ENCODE peak calls at places on chromosomes 7 and 10, in nine cellular contexts. D is prostate gland, B is BE2C, L is ovary, J is neural progenitor cell, Q is tibial artery, K is Peyer's patch, R is heart left ventricle, E is GM23338. G is an unnamed sample.

GRCh38 chr10:37732685-37733084 is 124.7 kb downstream of the ZNF248 start:
- DNase-seq in D (no peak), B (no peak), L (no peak), J (no peak), Q (no peak), K (no peak), R (no peak), E (no peak), G (no peak)

GRCh38 chr7:33062023-33062781 is at the start of gene NT5C3A:
- DNase-seq in D (peak; percentile 20), B (peak; percentile 41), L (no peak), J (peak; percentile 71), Q (peak; percentile 64), K (peak; percentile 35), R (peak; percentile 76), E (peak; percentile 64), G (peak; percentile 79)

GRCh38 chr7:117399820-117400422 is 27.4 kb downstream of the ASZ1 start:
- DNase-seq in D (no peak), B (no peak), L (no peak), J (no peak), Q (no peak), K (no peak), R (no peak), E (no peak), G (no peak)

GRCh38 chr10:299512-299911 is 164.3 kb downstream of the ZMYND11 start:
- DNase-seq in D (no peak), B (no peak), L (no peak), J (no peak), Q (no peak), K (no peak), R (no peak), E (no peak), G (no peak)

GRCh38 chr10:58409956-58410610 is 24.9 kb downstream of the TFAM start:
- DNase-seq in D (no peak), B (no peak), L (no peak), J (no peak), Q (no peak), K (no peak), R (no peak), E (no peak), G (no peak)

GRCh38 chr7:132317856-132318255 is 258.4 kb downstream of the PLXNA4 start:
- DNase-seq in D (no peak), B (no peak), L (no peak), J (no peak), Q (no peak), K (no peak), R (no peak), E (no peak), G (no peak)

GRCh38 chr7:92987095-92987494 is 130.7 kb downstream of the SAMD9 start:
- DNase-seq in D (no peak), B (no peak), L (no peak), J (no peak), Q (no peak), K (no peak), R (no peak), E (no peak), G (no peak)

GRCh38 chr7:105788356-105788755 is 88.0 kb downstream of the ATXN7L1 start:
- DNase-seq in D (no peak), B (no peak), L (no peak), J (no peak), Q (no peak), K (no peak), R (no peak), E (peak; percentile 10), G (no peak)

GRCh38 chr7:36058020-36058592 is 94.9 kb upstream of the EEPD1 start:
- DNase-seq in D (no peak), B (no peak), L (no peak), J (no peak), Q (peak; percentile 55), K (no peak), R (no peak), E (no peak), G (no peak)

GRCh38 chr10:35657621-35658020 is 15.5 kb upstream of the FZD8 start:
- DNase-seq in D (no peak), B (no peak), L (no peak), J (no peak), Q (no peak), K (no peak), R (no peak), E (peak; percentile 30), G (no peak)

GRCh38 chr7:48154792-48155413 is 16.4 kb upstream of the ABCA13 start:
- DNase-seq in D (no peak), B (peak; percentile 49), L (no peak), J (peak; percentile 31), Q (no peak), K (no peak), R (no peak), E (peak; percentile 57), G (no peak)

GRCh38 chr10:77643795-77644468 is 6.3 kb upstream of the KCNMA1 start:
- DNase-seq in D (peak; percentile 23), B (peak; percentile 53), L (peak; percentile 38), J (peak; percentile 78), Q (no peak), K (no peak), R (no peak), E (peak; percentile 90), G (no peak)

GRCh38 chr10:24849537-24850299 is 102.7 kb downstream of the PRTFDC1 start:
- DNase-seq in D (no peak), B (no peak), L (no peak), J (peak; percentile 38), Q (no peak), K (no peak), R (no peak), E (peak; percentile 17), G (no peak)

GRCh38 chr10:100485336-100485735 is 22.5 kb downstream of the WNT8B start:
- DNase-seq in D (no peak), B (no peak), L (no peak), J (peak; percentile 88), Q (no peak), K (no peak), R (no peak), E (peak; percentile 43), G (no peak)

GRCh38 chr10:100485841-100486495 is 23.2 kb downstream of the WNT8B start:
- DNase-seq in D (no peak), B (no peak), L (no peak), J (peak; percentile 95), Q (no peak), K (no peak), R (no peak), E (peak; percentile 66), G (no peak)

GRCh38 chr10:100482834-100483185 is 20.0 kb downstream of the WNT8B start:
- DNase-seq in D (no peak), B (no peak), L (no peak), J (no peak), Q (no peak), K (no peak), R (no peak), E (no peak), G (no peak)

GRCh38 chr10:100482181-100482833 is 19.5 kb downstream of the WNT8B start:
- DNase-seq in D (peak; percentile 66), B (peak; percentile 74), L (peak; percentile 67), J (peak; percentile 89), Q (peak; percentile 79), K (peak; percentile 51), R (peak; percentile 84), E (peak; percentile 89), G (peak; percentile 84)

GRCh38 chr10:100483876-100484666 is 21.3 kb downstream of the WNT8B start:
- DNase-seq in D (no peak), B (no peak), L (no peak), J (no peak), Q (no peak), K (no peak), R (no peak), E (no peak), G (no peak)
- H3K27me3 ChIP-seq in D (no peaks in the 10 kb centered on the region), B (peaks cover 35% of the 10 kb centered on the region), L (no peaks in the 10 kb centered on the region), J (peaks cover 83% of the 10 kb centered on the region), Q (peaks cover 21% of the 10 kb centered on the region), K (no peaks in the 10 kb centered on the region), R (peaks cover 11% of the 10 kb centered on the region), E (peaks cover 92% of the 10 kb centered on the region), G (peaks cover 31% of the 10 kb centered on the region)

DNA sequence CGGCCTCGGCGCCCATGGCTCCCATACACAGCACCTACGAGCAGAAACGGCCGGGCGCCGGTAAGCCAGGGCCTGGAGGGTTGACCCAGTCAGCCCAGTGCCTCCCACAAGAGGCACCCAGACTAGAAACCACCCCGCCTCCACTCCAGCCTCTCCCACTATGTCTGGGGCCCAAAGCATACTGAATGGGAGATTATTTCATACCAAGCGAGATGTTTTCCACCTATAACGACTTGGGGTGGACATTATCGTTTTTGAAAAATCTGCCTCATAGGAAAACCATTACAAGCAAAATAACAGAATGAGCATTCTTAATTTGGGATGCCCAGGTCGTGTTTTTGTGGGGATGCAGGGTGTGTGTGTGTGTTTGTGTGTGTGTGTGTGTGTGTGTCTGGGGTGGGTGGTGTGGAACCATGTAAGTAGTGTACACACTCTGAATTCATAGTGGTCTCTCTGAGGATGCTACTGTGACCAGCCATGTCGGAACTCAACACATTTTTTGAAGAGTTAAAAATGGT is 1.6 kb downstream of the HOXA6 start:
- DNase-seq in D (no peak), B (no peak), L (no peak), J (no peak), Q (no peak), K (no peak), R (peak; percentile 45), E (no peak), G (no peak)
- H3K27me3 ChIP-seq in D (no peaks in the 10 kb centered on the region), B (peaks cover 100% of the 10 kb centered on the region), L (no peaks in the 10 kb centered on the region), J (peaks cover 100% of the 10 kb centered on the region), Q (no peaks in the 10 kb centered on the region), K (no peaks in the 10 kb centered on the region), R (peaks cover 96% of the 10 kb centered on the region), E (peaks cover 100% of the 10 kb centered on the region), G (peaks cover 4% of the 10 kb centered on the region)

DNA sequence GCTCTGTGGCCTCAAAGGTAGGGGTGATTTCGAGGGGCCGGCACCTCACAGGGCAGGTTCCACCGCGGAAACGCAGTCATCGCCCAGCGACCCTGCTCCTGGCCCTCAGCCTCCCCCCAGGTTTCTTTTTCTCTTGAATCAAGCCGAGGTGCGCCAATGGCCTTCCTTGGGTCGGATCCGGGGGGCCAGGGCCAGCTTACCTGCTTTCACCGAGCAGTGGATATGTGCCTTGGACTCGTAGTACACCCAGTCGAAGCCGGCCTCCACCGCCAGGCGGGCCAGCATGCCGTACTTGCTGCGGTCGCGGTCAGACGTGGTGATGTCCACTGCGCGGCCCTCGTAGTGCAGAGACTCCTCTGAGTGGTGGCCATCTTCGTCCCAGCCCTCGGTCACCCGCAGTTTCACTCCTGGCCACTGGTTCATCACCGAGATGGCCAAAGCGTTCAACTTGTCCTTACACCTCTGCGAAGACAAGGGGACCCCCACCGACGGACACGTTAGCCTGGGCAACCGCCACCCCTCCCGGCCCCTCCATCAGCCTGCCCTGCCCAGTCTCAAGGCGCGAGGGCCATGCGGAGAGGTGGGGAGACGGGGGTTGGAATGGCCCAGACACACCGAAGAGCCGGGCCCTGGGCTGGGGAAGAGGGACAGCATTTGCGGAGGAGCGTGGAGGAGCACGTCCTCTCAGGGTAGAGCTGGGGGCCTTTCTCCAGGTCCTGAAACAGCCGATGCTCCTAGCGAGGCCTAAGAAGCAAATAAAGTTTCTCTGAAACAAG is 6.0 kb downstream of the SHH start:
- DNase-seq in D (no peak), B (no peak), L (no peak), J (peak; percentile 61), Q (no peak), K (no peak), R (peak; percentile 49), E (peak; percentile 29), G (no peak)
- H3K27me3 ChIP-seq in D (peaks cover 18% of the 10 kb centered on the region), B (peaks cover 92% of the 10 kb centered on the region), L (peaks cover 5% of the 10 kb centered on the region), J (peaks cover 100% of the 10 kb centered on the region), Q (peaks cover 98% of the 10 kb centered on the region), K (no peaks in the 10 kb centered on the region), R (peaks cover 75% of the 10 kb centered on the region), E (peaks cover 100% of the 10 kb centered on the region), G (peaks cover 98% of the 10 kb centered on the region)

DNA sequence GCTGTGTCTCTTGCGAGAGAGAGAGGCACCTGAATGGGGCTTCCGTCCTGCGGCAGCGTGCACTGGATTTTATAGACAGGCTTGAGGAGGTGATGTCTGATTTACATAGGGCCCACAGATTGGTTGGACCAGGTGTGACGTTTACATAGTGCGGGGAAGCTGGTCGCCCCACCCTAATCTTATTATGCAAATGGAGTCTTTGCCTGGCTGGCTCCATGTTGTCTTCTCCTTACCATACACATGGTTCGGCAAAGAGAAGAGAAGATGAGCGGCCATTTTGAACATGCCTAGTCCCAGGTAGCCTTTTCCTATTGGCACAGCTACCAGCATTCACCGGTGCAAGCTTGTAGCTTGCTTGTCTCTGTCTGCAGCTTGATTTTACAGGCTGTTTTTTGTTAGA is 238.5 kb upstream of the GALNT17 start:
- DNase-seq in D (no peak), B (peak; percentile 61), L (no peak), J (peak; percentile 44), Q (no peak), K (no peak), R (no peak), E (no peak), G (no peak)
- H3K27me3 ChIP-seq in D (no peaks in the 10 kb centered on the region), B (no peaks in the 10 kb centered on the region), L (no peaks in the 10 kb centered on the region), J (no peaks in the 10 kb centered on the region), Q (no peaks in the 10 kb centered on the region), K (no peaks in the 10 kb centered on the region), R (no peaks in the 10 kb centered on the region), E (no peaks in the 10 kb centered on the region), G (no peaks in the 10 kb centered on the region)